ENCODE peak calls at places on chromosomes 12 and 14, in four cellular contexts. L is omental fat pad, Y is choroid plexus epithelial cell, B is GM12865. I is an unnamed sample.

GRCh38 chr12:68403296-68403695 is 71.1 kb upstream of the MDM1 start:
- DNase-seq in L (no peak), Y (no peak), B (no peak), I (no peak)

GRCh38 chr14:65286443-65286842 is 126.1 kb upstream of the FUT8 start:
- DNase-seq in L (no peak), Y (no peak), B (peak), I (no peak)

GRCh38 chr12:91373086-91373485 is 190.5 kb upstream of the DCN start:
- DNase-seq in L (no peak), Y (no peak), B (no peak), I (no peak)

GRCh38 chr14:52602131-52602530 is 49.5 kb downstream of the GPR137C start:
- DNase-seq in L (no peak), Y (no peak), B (peak), I (no peak)

GRCh38 chr12:80925983-80926382 is 11.8 kb downstream of the LIN7A start:
- DNase-seq in L (no peak), Y (no peak), B (no peak), I (no peak)

GRCh38 chr12:21704847-21705246 is 47.2 kb upstream of the LDHB start:
- DNase-seq in L (no peak), Y (no peak), B (no peak), I (no peak)

GRCh38 chr12:106910202-106910601 is 45.5 kb upstream of the TMEM263 start:
- DNase-seq in L (no peak), Y (no peak), B (peak), I (no peak)

GRCh38 chr12:2341871-2342270 is 289.1 kb downstream of the CACNA1C start:
- DNase-seq in L (no peak), Y (peak), B (no peak), I (no peak)

GRCh38 chr14:89165189-89165809 is 251.7 kb downstream of the FOXN3 start:
- DNase-seq in L (no peak), Y (no peak), B (peak), I (no peak)

GRCh38 chr14:103096387-103096786 is 1.9 kb downstream of the EXOC3L4 start:
- DNase-seq in L (no peak), Y (no peak), B (no peak), I (no peak)

GRCh38 chr12:29733060-29733459 is 50.7 kb downstream of the TMTC1 start:
- DNase-seq in L (no peak), Y (no peak), B (no peak), I (no peak)

GRCh38 chr12:45122776-45123380 is 72.0 kb upstream of the DBX2 start:
- DNase-seq in L (no peak), Y (peak), B (peak), I (no peak)

GRCh38 chr12:98440165-98440581 is 75.2 kb upstream of the TMPO start:
- DNase-seq in L (no peak), Y (peak), B (no peak), I (no peak)

GRCh38 chr14:92144708-92145107 is 22.9 kb downstream of the CPSF2 start:
- DNase-seq in L (no peak), Y (peak), B (no peak), I (no peak)

GRCh38 chr14:99382781-99383456 is 97.7 kb downstream of the SETD3 start:
- DNase-seq in L (no peak), Y (peak), B (no peak), I (no peak)

GRCh38 chr14:77124345-77125274 is 17.0 kb downstream of the ZDHHC22 start:
- DNase-seq in L (no peak), Y (peak), B (peak), I (peak)

GRCh38 chr12:50787618-50788017 is 23.7 kb downstream of the ATF1 start:
- DNase-seq in L (no peak), Y (no peak), B (no peak), I (no peak)

GRCh38 chr12:121992059-121992879 is 29.4 kb upstream of the BCL7A start:
- DNase-seq in L (no peak), Y (peak), B (peak), I (no peak)

GRCh38 chr12:108129017-108129812 is at the start of gene WSCD2:
- DNase-seq in L (no peak), Y (peak), B (peak), I (no peak)

GRCh38 chr12:67034110-67034879 is 234.9 kb upstream of the CAND1 start:
- DNase-seq in L (no peak), Y (no peak), B (no peak), I (no peak)

GRCh38 chr14:68631691-68632590 is 160.9 kb downstream of the ZFP36L1 start:
- DNase-seq in L (no peak), Y (no peak), B (no peak), I (no peak)

GRCh38 chr12:57261385-57261784 is 10.4 kb upstream of the STAC3 start:
- DNase-seq in L (no peak), Y (no peak), B (no peak), I (no peak)

GRCh38 chr14:58690801-58691516 is 53.2 kb downstream of the DACT1 start:
- DNase-seq in L (no peak), Y (no peak), B (no peak), I (no peak)

GRCh38 chr12:58066296-58066695 is 124.9 kb downstream of the ATP23 start:
- DNase-seq in L (no peak), Y (peak), B (no peak), I (no peak)

GRCh38 chr12:92185052-92185451 is 39.4 kb upstream of the BTG1 start:
- DNase-seq in L (no peak), Y (no peak), B (peak), I (no peak)

GRCh38 chr12:96064266-96064665 is 28.9 kb upstream of the LTA4H start:
- DNase-seq in L (no peak), Y (no peak), B (no peak), I (no peak)

GRCh38 chr12:96061864-96062453 is 26.6 kb upstream of the LTA4H start:
- DNase-seq in L (peak), Y (peak), B (peak), I (peak)

GRCh38 chr12:96061323-96061722 is 25.9 kb upstream of the LTA4H start:
- DNase-seq in L (no peak), Y (no peak), B (no peak), I (no peak)

GRCh38 chr12:96064966-96065365 is 29.6 kb upstream of the LTA4H start:
- DNase-seq in L (no peak), Y (no peak), B (no peak), I (no peak)

DNA sequence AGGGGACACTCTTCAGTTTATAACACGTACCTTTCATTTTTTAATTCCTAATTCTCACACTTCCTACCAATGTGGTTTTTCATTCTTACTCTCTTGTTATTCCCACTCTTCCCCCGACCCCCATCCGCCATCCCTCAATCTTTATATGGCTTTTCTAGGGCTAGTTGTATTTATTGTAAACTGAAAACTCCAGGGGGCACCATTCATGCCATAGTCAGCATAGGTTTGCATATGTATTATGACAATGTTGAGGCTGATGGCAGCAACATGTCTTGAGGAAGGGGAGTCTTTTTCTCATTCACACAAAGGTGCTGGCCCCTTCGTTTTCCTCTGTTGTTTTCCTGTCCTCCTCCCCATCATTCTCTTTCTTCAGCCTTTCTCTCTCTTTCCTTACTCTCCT is 27.7 kb upstream of the LTA4H start:
- DNase-seq in L (no peak), Y (peak), B (peak), I (no peak)
- TF ChIP-seq CTCF in L (no peak), Y (peak), B (no peak), I (peak)

DNA sequence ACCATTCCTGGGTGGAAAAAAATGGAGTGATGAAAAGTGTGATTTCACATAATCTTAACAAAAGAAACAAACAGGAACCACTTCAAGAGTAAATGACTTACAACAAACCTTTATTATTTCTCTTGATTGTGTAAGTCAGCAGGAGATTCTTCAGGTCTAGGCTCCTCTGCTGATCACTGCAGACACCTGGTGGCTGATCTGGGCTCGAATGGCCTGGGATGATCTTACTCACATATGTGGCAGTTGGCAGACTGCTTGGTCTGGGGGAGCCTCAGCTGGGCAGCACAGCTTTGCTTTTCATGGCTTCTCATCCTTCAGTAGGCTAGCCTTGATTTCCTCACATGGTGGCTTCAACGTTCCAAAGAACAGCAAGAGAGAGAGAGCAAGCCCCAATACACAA is 215.4 kb upstream of the PRICKLE1 start:
- DNase-seq in L (no peak), Y (no peak), B (no peak), I (no peak)
- TF ChIP-seq CTCF in L (no peak), Y (peak), B (no peak), I (no peak)

GRCh38 chr12:17593715-17594406 is 496.1 kb downstream of the RERGL start:
- DNase-seq in L (no peak), Y (no peak), B (no peak), I (no peak)
- TF ChIP-seq CTCF in L (no peak), Y (no peak), B (no peak), I (no peak)

DNA sequence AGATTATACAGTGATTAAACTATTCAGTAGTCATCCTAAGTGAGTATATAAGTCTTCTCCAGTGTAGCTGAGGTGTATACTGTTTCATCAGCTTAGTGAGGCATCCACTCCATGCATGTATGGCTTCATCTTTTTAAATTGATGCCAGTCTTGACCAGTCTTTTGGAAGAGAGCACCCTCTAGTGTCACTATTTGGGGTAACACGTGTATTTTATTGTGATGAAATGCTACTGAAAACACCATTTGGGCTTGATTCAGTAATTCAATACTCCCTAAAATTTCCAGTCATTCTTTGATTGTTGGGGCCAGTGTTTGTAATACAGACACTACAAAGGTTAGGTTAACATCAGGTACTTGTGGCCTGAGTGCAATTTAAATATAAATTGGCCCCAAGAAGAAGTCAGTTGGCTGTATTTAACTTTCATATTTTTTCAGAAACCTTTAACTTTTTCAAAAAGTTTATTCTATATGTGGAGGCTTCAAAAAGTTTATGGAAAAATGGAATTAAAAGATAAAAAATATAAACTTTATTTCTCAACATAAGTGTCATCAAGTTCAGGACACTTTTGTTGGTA is 35.3 kb downstream of the MIPOL1 start:
- DNase-seq in L (no peak), Y (peak), B (peak), I (no peak)
- TF ChIP-seq CTCF in L (no peak), Y (peak), B (peak), I (peak)

GRCh38 chr12:18703916-18704315 is 33.9 kb downstream of the PLCZ1 start:
- DNase-seq in L (no peak), Y (no peak), B (no peak), I (no peak)
- TF ChIP-seq CTCF in L (no peak), Y (no peak), B (no peak), I (no peak)

GRCh38 chr12:120235369-120236123 is 30.0 kb downstream of the PXN start:
- DNase-seq in L (no peak), Y (no peak), B (no peak), I (no peak)
- TF ChIP-seq CTCF in L (no peak), Y (peak), B (peak), I (peak)

DNA sequence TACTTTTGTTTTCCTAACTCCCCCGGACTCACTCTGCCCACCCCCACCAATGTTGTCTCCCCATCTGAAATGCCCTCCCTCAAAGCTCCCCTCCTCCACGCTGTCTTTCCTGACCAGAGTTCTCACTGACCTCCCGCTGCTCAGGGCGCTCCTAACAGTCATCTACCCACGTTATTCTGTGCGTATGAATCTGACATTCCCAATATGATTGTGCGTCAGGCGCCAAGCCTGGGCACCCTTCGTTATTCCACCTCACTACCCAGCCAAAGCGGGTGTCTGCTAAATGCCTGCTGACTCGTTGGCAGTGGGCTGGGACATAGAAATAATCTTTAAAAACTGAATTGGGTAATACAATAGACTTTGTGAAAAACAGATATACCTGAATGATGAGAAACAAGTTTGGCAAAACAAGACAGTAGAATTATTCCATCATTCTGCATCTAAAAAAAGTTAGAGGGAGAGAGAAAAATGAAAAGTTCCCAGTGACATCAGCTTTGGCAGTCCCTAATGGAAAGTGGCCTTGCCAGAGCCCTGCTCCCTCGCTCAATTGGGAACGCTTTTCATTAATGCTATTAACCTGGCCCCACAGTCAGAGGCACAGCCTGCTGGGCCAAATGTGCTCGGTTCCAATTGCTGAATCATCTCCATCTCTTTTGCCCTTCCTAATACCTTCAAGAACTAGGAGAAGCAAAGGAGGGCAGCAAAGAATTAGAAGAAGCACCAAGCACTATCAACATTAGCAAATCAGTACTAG is 74.0 kb upstream of the PLXNC1 start:
- DNase-seq in L (no peak), Y (no peak), B (no peak), I (no peak)
- TF ChIP-seq CTCF in L (no peak), Y (no peak), B (no peak), I (no peak)